ENCODE peak calls at places on chromosomes 6 and 20, in seven cellular contexts. O is RPMI7951; D is activated CD8-positive, alpha-beta memory T cell treated with anti-CD3 and anti-CD28 coated beads for 24 hours; E is ovary; H is SHP77; T is astrocyte of the cerebellum; X is NCI-H69. L is an unnamed sample.
A peak's percentile ranks its signal among the peaks of the same experiment; 100 is the strongest.

GRCh38 chr6:139868576-139868975 is 494.1 kb upstream of the CITED2 start:
- DNase-seq in O (no peak), D (no peak), E (no peak), H (no peak), T (no peak), X (no peak), L (no peak)

GRCh38 chr20:57573893-57574292 is 13.0 kb downstream of the PCK1 start:
- DNase-seq in O (no peak), D (no peak), E (no peak), H (no peak), T (no peak), X (peak; percentile 9), L (no peak)

GRCh38 chr6:25998379-25998778 is 35.8 kb downstream of the TRIM38 start:
- DNase-seq in O (no peak), D (no peak), E (no peak), H (no peak), T (no peak), X (no peak), L (no peak)

GRCh38 chr6:64280569-64280968 is 645.0 kb downstream of the PHF3 start:
- DNase-seq in O (no peak), D (no peak), E (no peak), H (no peak), T (peak; percentile 59), X (peak; percentile 88), L (no peak)

GRCh38 chr6:24632573-24632972 is 13.4 kb downstream of the KIAA0319 start:
- DNase-seq in O (no peak), D (no peak), E (no peak), H (no peak), T (no peak), X (no peak), L (no peak)

GRCh38 chr6:1027795-1028569 is 283.9 kb upstream of the FOXQ1 start:
- DNase-seq in O (no peak), D (no peak), E (no peak), H (no peak), T (no peak), X (no peak), L (peak; percentile 72)

GRCh38 chr20:8756410-8756809 is 312.5 kb upstream of the PLCB4 start:
- DNase-seq in O (peak; percentile 98), D (no peak), E (no peak), H (peak; percentile 97), T (peak; percentile 52), X (peak; percentile 51), L (no peak)

GRCh38 chr6:158328446-158328845 is 16.2 kb downstream of the TULP4 start:
- DNase-seq in O (no peak), D (no peak), E (no peak), H (no peak), T (no peak), X (peak; percentile 89), L (no peak)

GRCh38 chr6:164929155-164929977 is 380.0 kb downstream of the C6orf118 start:
- DNase-seq in O (no peak), D (no peak), E (no peak), H (peak; percentile 34), T (no peak), X (no peak), L (no peak)

GRCh38 chr20:58515240-58516212 is at the start of gene APCDD1L:
- DNase-seq in O (peak; percentile 94), D (no peak), E (no peak), H (no peak), T (peak; percentile 6), X (peak; percentile 1), L (no peak)

GRCh38 chr6:85389180-85389797 is 60.6 kb upstream of the NT5E start:
- DNase-seq in O (no peak), D (no peak), E (no peak), H (no peak), T (no peak), X (no peak), L (no peak)

GRCh38 chr6:85674604-85675003 is 31.9 kb upstream of the SYNCRIP start:
- DNase-seq in O (no peak), D (no peak), E (no peak), H (no peak), T (no peak), X (peak; percentile 26), L (no peak)

GRCh38 chr6:20812776-20813175 is 278.5 kb downstream of the CDKAL1 start:
- DNase-seq in O (no peak), D (no peak), E (no peak), H (no peak), T (no peak), X (peak; percentile 81), L (no peak)

GRCh38 chr20:16392346-16392745 is 180.9 kb downstream of the KIF16B start:
- DNase-seq in O (no peak), D (no peak), E (no peak), H (no peak), T (no peak), X (no peak), L (no peak)

GRCh38 chr20:8255945-8256632 is 124.0 kb downstream of the PLCB1 start:
- DNase-seq in O (peak; percentile 23), D (no peak), E (no peak), H (peak; percentile 81), T (no peak), X (peak; percentile 81), L (no peak)

GRCh38 chr20:63531686-63532448 is 5.3 kb downstream of the PTK6 start:
- DNase-seq in O (no peak), D (no peak), E (no peak), H (no peak), T (no peak), X (no peak), L (no peak)

GRCh38 chr20:60271597-60271996 is 313.4 kb downstream of the CDH26 start:
- DNase-seq in O (no peak), D (no peak), E (no peak), H (peak; percentile 4), T (no peak), X (peak; percentile 0), L (no peak)

GRCh38 chr20:44398303-44398702 is 42.8 kb downstream of the HNF4A start:
- DNase-seq in O (peak; percentile 58), D (no peak), E (no peak), H (no peak), T (peak; percentile 8), X (no peak), L (no peak)

L was measured in osteocyte.